ENCODE peak calls at places on chromosomes 16 and 17, in six cellular contexts. Z, M, D, W, J and G are unnamed samples.

GRCh38 chr17:48636177-48637018 is 10.2 kb upstream of the HOXB9 start:
- DNase-seq in D (peak; percentile 80), J (peak; percentile 97), Z (peak; percentile 77), W (peak; percentile 87), M (no peak), G (peak; percentile 90)

GRCh38 chr16:66699898-66700297 is 3.4 kb upstream of the CMTM4 start:
- DNase-seq in J (no peak), M (no peak), W (no peak), D (no peak), Z (no peak), G (no peak)

GRCh38 chr16:87657621-87658192 is 55.4 kb downstream of the JPH3 start:
- DNase-seq in W (no peak), Z (no peak), M (no peak), D (peak; percentile 32), J (peak; percentile 77), G (no peak)

GRCh38 chr17:81094744-81095607 is 60.0 kb downstream of the BAIAP2 start:
- DNase-seq in M (peak; percentile 98), D (peak; percentile 100), J (peak; percentile 97), Z (peak; percentile 97), W (no peak), G (peak; percentile 97)

GRCh38 chr17:49431743-49432142 is 17.1 kb upstream of the PHB1 start:
- DNase-seq in W (no peak), M (no peak), Z (no peak), J (no peak), D (no peak), G (no peak)

GRCh38 chr17:42543190-42544079 is 7.4 kb downstream of the NAGLU start:
- DNase-seq in Z (no peak), M (no peak), W (no peak), J (no peak), D (no peak), G (no peak)

GRCh38 chr17:967122-967521 is 12.5 kb downstream of the NXN start:
- DNase-seq in M (no peak), W (no peak), Z (no peak), J (no peak), D (no peak), G (no peak)

GRCh38 chr16:28597692-28598261 is 927 bp upstream of the SULT1A2 start:
- DNase-seq in D (no peak), Z (no peak), W (peak; percentile 26), M (no peak), J (peak; percentile 77), G (no peak)

GRCh38 chr17:49573510-49574282 is 2.0 kb upstream of the NXPH3 start:
- DNase-seq in M (no peak), Z (no peak), J (no peak), W (no peak), D (no peak), G (no peak)

GRCh38 chr16:67967956-67968439 is 439 bp downstream of the SLC12A4 start:
- DNase-seq in J (peak; percentile 35), D (peak; percentile 49), M (no peak), W (peak; percentile 79), Z (peak; percentile 58), G (peak; percentile 86)

GRCh38 chr16:84497836-84498610 is 6.4 kb downstream of the MEAK7 start:
- DNase-seq in J (no peak), Z (no peak), D (no peak), M (no peak), W (no peak), G (no peak)

GRCh38 chr17:6669479-6670212 is 18.1 kb downstream of the C17orf100 start:
- DNase-seq in M (no peak), D (no peak), J (peak; percentile 17), Z (no peak), W (no peak), G (no peak)

GRCh38 chr17:80455784-80456183 is 20.6 kb downstream of the NPTX1 start:
- DNase-seq in W (no peak), J (no peak), Z (no peak), D (no peak), M (no peak), G (no peak)

GRCh38 chr16:88726981-88727380 is 20.7 kb downstream of the CTU2 start:
- DNase-seq in J (no peak), Z (no peak), W (no peak), D (no peak), M (no peak), G (no peak)

GRCh38 chr17:40687106-40687505 is 16.4 kb downstream of the KRT24 start:
- DNase-seq in J (no peak), M (no peak), D (no peak), Z (no peak), W (no peak), G (no peak)

GRCh38 chr17:47952181-47953021 is 5.3 kb downstream of the PRR15L start:
- DNase-seq in W (no peak), M (no peak), D (no peak), Z (no peak), J (no peak), G (no peak)

GRCh38 chr17:8631554-8631877 is 991 bp upstream of the MYH10 start:
- DNase-seq in D (no peak), W (no peak), M (no peak), Z (no peak), J (no peak), G (no peak)

GRCh38 chr17:42655528-42655927 is 3.6 kb upstream of the TUBG2 start:
- DNase-seq in Z (peak; percentile 27), W (no peak), D (no peak), M (no peak), J (no peak), G (no peak)

GRCh38 chr16:11258553-11259287 is 2.7 kb upstream of the SOCS1 start:
- DNase-seq in W (peak; percentile 82), J (no peak), Z (peak; percentile 26), D (no peak), M (no peak), G (peak; percentile 27)

GRCh38 chr17:61214753-61215152 is 184.9 kb upstream of the TBX2 start:
- DNase-seq in W (no peak), M (no peak), Z (no peak), J (no peak), D (no peak), G (no peak)

GRCh38 chr16:2246301-2246885 is 5.0 kb downstream of the ECI1 start:
- DNase-seq in J (no peak), W (no peak), M (no peak), Z (no peak), D (no peak), G (no peak)